ENCODE peak calls at places on chromosome 17, in eight cellular contexts. V, Q, C, B, G, H, S and U are unnamed samples.
A peak's percentile ranks its signal among the peaks of the same experiment; 100 is the strongest.

GRCh38 chr17:83146347-83146746 is 66.9 kb downstream of the METRNL start:
- DNase-seq in H (no peak), S (peak; percentile 17), C (no peak), Q (no peak), G (no peak), V (no peak), B (no peak), U (no peak)

GRCh38 chr17:28759296-28759865 is 15.6 kb downstream of the TRAF4 start:
- DNase-seq in C (peak; percentile 66), G (no peak), Q (no peak), S (peak; percentile 57), H (no peak), B (no peak), V (no peak), U (peak; percentile 53)

GRCh38 chr17:69913241-69914015 is 161.6 kb upstream of the KCNJ16 start:
- DNase-seq in G (no peak), H (no peak), B (no peak), S (no peak), Q (no peak), C (no peak), V (no peak), U (no peak)

GRCh38 chr17:35084987-35085386 is 21.5 kb upstream of the RFFL start:
- DNase-seq in S (no peak), B (no peak), V (no peak), Q (no peak), C (no peak), H (peak; percentile 90), G (no peak), U (no peak)

GRCh38 chr17:69012895-69013805 is 47.6 kb downstream of the ABCA9 start:
- DNase-seq in G (no peak), C (no peak), V (no peak), B (no peak), H (peak; percentile 29), S (no peak), Q (no peak), U (no peak)

GRCh38 chr17:51455931-51456330 is 195.6 kb downstream of the UTP18 start:
- DNase-seq in S (no peak), V (no peak), Q (no peak), H (no peak), B (no peak), G (no peak), C (no peak), U (no peak)

GRCh38 chr17:42667088-42667951 is 8.2 kb downstream of the TUBG2 start:
- DNase-seq in S (no peak), H (peak; percentile 96), Q (no peak), V (no peak), G (peak; percentile 60), C (no peak), B (no peak), U (no peak)

GRCh38 chr17:57989011-57989345 is 924 bp upstream of the VEZF1 start:
- DNase-seq in H (peak; percentile 72), S (peak; percentile 61), Q (no peak), B (no peak), C (no peak), V (no peak), G (peak; percentile 31), U (no peak)

GRCh38 chr17:41772218-41772585 is 14.3 kb downstream of the JUP start:
- DNase-seq in B (no peak), Q (peak; percentile 64), V (no peak), S (no peak), G (peak; percentile 90), H (no peak), C (no peak), U (no peak)

GRCh38 chr17:33753452-33753851 is 460.4 kb upstream of the ASIC2 start:
- DNase-seq in B (no peak), C (no peak), H (peak; percentile 16), S (no peak), V (no peak), Q (no peak), G (no peak), U (no peak)

GRCh38 chr17:74800531-74800930 is 24.4 kb upstream of the NAT9 start:
- DNase-seq in C (no peak), B (no peak), G (no peak), H (no peak), S (no peak), Q (no peak), V (no peak), U (no peak)
- TF ChIP-seq EP300 in C (no peak), B (no peak), G (no peak), H (no peak), S (no peak), Q (no peak), V (no peak), U (no peak)

DNA sequence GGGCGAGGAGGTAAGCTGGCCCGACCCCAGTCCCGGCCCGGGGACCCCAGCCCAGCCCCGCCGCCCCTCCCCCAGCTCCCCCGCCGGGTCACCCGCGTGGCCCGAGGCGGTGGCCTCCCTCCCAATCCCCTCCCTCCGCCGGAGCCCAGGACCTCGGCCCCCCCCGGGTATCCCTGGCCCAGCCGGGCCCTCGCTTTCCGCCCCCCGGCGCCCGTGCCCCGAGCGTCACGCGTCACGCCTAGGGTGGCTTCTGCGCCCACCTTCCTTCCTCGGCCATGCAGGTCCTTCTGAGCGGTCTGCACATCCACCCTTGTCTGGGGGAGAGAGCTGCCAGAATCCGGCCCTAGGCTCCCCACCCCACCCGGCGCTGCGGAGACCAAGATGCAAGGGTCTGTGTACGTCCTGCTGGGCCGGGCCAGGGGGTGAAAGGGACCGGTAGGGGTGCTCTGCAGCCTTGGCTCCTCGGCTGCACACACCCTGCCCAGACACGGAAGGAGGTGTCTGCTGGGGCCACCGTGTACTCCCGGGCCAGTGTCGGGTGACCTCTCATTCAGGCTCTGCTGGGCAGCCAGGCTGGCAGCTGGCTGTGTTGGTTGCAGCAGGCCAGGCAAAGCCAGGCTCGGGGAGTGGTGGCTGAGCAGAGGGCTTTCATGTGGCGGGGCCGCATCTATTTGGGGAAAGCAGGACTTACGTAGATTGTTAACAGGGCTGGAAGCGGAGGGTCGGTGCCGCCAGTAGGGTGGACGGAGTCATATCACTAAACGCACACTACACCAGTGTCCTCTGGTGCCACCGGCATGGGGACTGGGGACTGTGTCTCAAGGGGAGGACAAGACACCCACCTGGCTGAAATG is 754 bp downstream of the RAB11FIP4 start:
- DNase-seq in B (peak; percentile 6), V (no peak), Q (peak; percentile 55), S (no peak), G (peak; percentile 20), C (peak; percentile 49), H (no peak), U (peak; percentile 11)
- H3K4me3 ChIP-seq in B (peak overlapping the region; percentile 36), V (peak overlapping the region; percentile 20), Q (peak overlapping the region; percentile 62), S (peak overlapping the region; percentile 54), G (peak overlapping the region; percentile 39), C (peak overlapping the region; percentile 59), H (peak overlapping the region; percentile 45), U (peak overlapping the region; percentile 45)

DNA sequence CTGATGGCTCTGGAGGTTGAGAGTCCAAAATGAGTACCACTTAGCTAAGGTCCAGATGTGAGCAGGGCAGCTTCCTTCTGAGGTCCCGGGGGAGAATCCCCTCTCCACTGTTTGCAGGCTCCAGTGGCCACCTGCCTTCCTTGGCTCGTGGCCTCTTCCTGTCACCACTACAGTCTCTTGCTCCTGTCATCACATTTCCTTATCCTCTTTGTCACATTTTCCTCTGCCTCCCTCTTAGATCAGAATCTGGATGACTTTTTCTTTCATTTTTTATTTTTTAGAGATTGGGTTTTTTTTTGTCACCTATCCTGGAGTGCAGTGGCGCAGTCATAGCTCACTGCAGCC is 46.9 kb downstream of the MPRIP start:
- DNase-seq in Q (no peak), V (peak; percentile 8), B (no peak), S (peak; percentile 4), C (no peak), G (no peak), H (no peak), U (no peak)
- TF ChIP-seq POLR2A in Q (no peak), V (no peak), B (no peak), S (no peak), C (no peak), G (no peak), H (no peak), U (no peak)

DNA sequence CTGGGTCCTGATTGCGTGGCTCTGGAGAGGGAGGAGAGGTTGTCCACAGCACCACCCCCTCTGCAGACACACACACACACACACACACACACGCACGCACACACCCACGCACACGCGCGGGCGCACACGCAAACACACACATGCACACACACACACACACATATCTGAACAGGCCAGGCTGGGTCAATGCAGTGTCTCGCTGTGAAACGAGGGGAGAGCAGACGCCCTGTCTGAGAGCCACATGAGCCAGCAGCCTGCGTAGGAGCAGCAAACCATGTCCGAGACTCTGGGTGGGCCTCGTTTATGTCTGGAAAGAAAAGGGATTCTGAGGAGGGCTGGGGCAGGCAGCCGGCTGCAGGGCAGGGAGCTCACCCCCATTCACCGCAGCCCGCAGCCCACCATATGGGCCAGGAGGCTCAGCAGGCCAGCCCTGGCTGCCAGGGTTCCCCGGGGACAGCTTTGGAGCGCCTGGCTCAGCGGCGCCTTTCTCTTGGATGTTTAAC is 93.3 kb upstream of the TNRC6C start:
- DNase-seq in V (no peak), Q (no peak), H (no peak), B (no peak), S (no peak), C (no peak), G (no peak), U (no peak)
- TF ChIP-seq EP300 in V (no peak), Q (no peak), H (no peak), B (no peak), S (no peak), C (no peak), G (no peak), U (no peak)

DNA sequence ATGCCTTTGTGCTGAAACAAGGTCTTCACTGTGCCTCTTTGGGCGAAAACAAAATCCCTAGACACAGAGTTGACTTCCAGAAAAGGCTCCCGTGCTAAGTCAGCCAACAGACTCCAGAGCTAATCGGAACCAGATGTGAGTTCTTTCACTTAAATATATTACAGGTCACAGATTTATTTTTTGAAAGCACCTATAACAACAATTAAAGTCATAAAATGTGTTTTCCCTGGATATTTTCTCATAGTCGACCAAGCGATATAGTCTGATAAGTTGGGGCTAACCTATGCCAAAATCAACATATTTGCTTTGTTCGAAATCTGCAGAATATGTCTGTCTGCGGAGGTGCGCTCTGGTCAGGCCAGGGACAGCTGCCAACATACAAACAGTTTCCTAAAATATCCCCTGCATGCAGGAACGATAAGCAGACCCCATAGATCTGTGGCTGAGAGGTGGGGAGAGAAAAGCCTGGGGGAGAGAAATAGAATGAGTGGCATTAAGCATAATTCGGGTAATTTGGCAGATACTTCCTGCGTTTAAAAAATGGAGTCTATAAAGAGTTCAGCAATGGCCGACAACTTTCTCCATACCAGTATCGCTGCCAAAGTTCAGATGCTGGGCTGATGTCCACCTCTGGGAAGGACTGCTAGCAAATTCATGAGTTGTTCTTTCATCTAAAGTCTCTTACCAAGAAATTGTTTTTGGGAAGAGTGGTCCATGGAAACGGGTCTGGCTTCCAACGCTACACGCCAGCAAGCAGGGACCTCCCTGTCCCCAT is 50.8 kb upstream of the MYH10 start:
- DNase-seq in Q (no peak), G (no peak), C (no peak), V (no peak), H (no peak), B (no peak), S (peak; percentile 75), U (no peak)
- H3K4me3 ChIP-seq in Q (no peak overlapping the region), G (peak overlapping the region; percentile 1), C (peak overlapping the region; percentile 1), V (no peak overlapping the region), H (no peak overlapping the region), B (peak overlapping the region; percentile 7), S (peak overlapping the region; percentile 39), U (no peak overlapping the region)